ENCODE peak calls at places on chromosomes 12 and 14, in four cellular contexts. C, L, N and G are unnamed samples.

GRCh38 chr12:76587428-76588178 is 28.0 kb upstream of the OSBPL8 start:
- DNase-seq in L (no peak), N (no peak), C (no peak), G (no peak)

GRCh38 chr12:6644903-6645302 is 2.3 kb downstream of the ACRBP start:
- DNase-seq in L (no peak), C (no peak), N (peak), G (no peak)

GRCh38 chr14:50667491-50668007 is 557 bp downstream of the SAV1 start:
- DNase-seq in C (peak), L (peak), N (peak), G (peak)

GRCh38 chr12:49674318-49674985 is 32.8 kb downstream of the FMNL3 start:
- DNase-seq in L (no peak), N (peak), C (no peak), G (no peak)

GRCh38 chr12:94678396-94678795 is 28.0 kb upstream of the TMCC3 start:
- DNase-seq in C (no peak), L (no peak), N (no peak), G (no peak)

GRCh38 chr12:64105026-64105425 is 117.1 kb downstream of the KICS2 start:
- DNase-seq in N (no peak), L (no peak), C (no peak), G (no peak)

GRCh38 chr12:31298510-31298904 is 27.4 kb downstream of the SINHCAF start:
- DNase-seq in L (no peak), C (no peak), N (no peak), G (no peak)

GRCh38 chr12:25585021-25585523 is 32.0 kb upstream of the LMNTD1 start:
- DNase-seq in C (no peak), N (no peak), L (no peak), G (no peak)

GRCh38 chr14:22842211-22843122 is 6.1 kb downstream of the MMP14 start:
- DNase-seq in C (no peak), N (no peak), L (no peak), G (no peak)

GRCh38 chr12:78359530-78359929 is 505.0 kb upstream of the SYT1 start:
- DNase-seq in L (no peak), N (no peak), C (no peak), G (no peak)

GRCh38 chr14:104144911-104145825 is 6.8 kb downstream of the KIF26A start:
- DNase-seq in N (peak), C (no peak), L (no peak), G (no peak)

GRCh38 chr14:75864352-75864751 is 117.4 kb downstream of the TGFB3 start:
- DNase-seq in N (no peak), C (no peak), L (no peak), G (no peak)

GRCh38 chr14:105087308-105087962 is 22.2 kb upstream of the GPR132 start:
- DNase-seq in L (peak), C (no peak), N (peak), G (no peak)

GRCh38 chr14:74712499-74713394 is at the start of the genes AREL1 and FCF1:
- DNase-seq in N (peak), L (peak), C (peak), G (peak)

GRCh38 chr12:49703647-49704137 is 3.5 kb downstream of the FMNL3 start:
- DNase-seq in L (peak), N (no peak), C (peak), G (peak)

GRCh38 chr12:113145720-113146551 is 3.6 kb upstream of the CFAP73 start:
- DNase-seq in N (no peak), L (no peak), C (no peak), G (no peak)

GRCh38 chr12:131353826-131354225 is 357.1 kb upstream of the SFSWAP start:
- DNase-seq in N (no peak), C (no peak), L (no peak), G (no peak)

GRCh38 chr14:74905595-74906142 is 17.4 kb downstream of the RPS6KL1 start:
- DNase-seq in C (peak), N (peak), L (peak), G (peak)